ENCODE peak calls at places on chromosomes 6 and 20, in four cellular contexts. V is ACHN; H is stimulated activated CD4-positive, alpha-beta T cell treated with anti-CD3 and anti-CD28 coated beads, Interleukin-15, amount 100 ng/mL, for 1 hour; R is stimulated activated naive CD4-positive, alpha-beta T cell. N is an unnamed sample.

GRCh38 chr20:24131281-24131680 is 142.7 kb upstream of the GGTLC1 start:
- DNase-seq in V (no peak), H (no peak), R (no peak), N (no peak)

GRCh38 chr6:98808522-98809210 is 25.7 kb upstream of the POU3F2 start:
- DNase-seq in V (no peak), H (no peak), R (no peak), N (no peak)

GRCh38 chr6:159654483-159655098 is 38.5 kb downstream of the SOD2 start:
- DNase-seq in V (peak; percentile 55), H (no peak), R (no peak), N (peak; percentile 80)

GRCh38 chr20:46631874-46632446 is 19.3 kb downstream of the SLC13A3 start:
- DNase-seq in V (no peak), H (no peak), R (no peak), N (no peak)

GRCh38 chr6:34149831-34150400 is 4.0 kb upstream of the GRM4 start:
- DNase-seq in V (no peak), H (no peak), R (no peak), N (no peak)

GRCh38 chr6:80382796-80383195 is 276.3 kb downstream of the BCKDHB start:
- DNase-seq in V (no peak), H (no peak), R (no peak), N (no peak)

GRCh38 chr20:4597215-4597614 is 124.5 kb upstream of the PRND start:
- DNase-seq in V (no peak), H (no peak), R (no peak), N (no peak)

GRCh38 chr20:11907621-11908020 is 10.1 kb upstream of the BTBD3 start:
- DNase-seq in V (peak; percentile 6), H (no peak), R (no peak), N (no peak)

GRCh38 chr6:33692760-33693158 is 18.7 kb downstream of the UQCC2 start:
- DNase-seq in V (no peak), H (peak; percentile 35), R (peak; percentile 1), N (no peak)

N was measured in A673.